ENCODE peak calls at places on chromosomes 3 and 15, in six cellular contexts. One of them, this sample, is unnamed.

GRCh38 chr15:40749151-40749630 is 5.9 kb downstream of the RMDN3 start:
- DNase-seq in IMR-90: no peak
- DNase-seq in trophoblast cell: no peak
- DNase-seq in H9: no peak
- DNase-seq in mesenchymal stem cell: no peak
- DNase-seq in H1: no peak
- DNase-seq in this sample: no peak

GRCh38 chr3:52435246-52436101 is 9.4 kb downstream of the SEMA3G start:
- DNase-seq in IMR-90: no peak
- DNase-seq in trophoblast cell: no peak
- DNase-seq in H9: peak; percentile 23
- DNase-seq in mesenchymal stem cell: no peak
- DNase-seq in H1: no peak
- DNase-seq in this sample: no peak

GRCh38 chr3:123076496-123077418 is 9.9 kb downstream of the PDIA5 start:
- DNase-seq in IMR-90: no peak
- DNase-seq in trophoblast cell: no peak
- DNase-seq in H9: no peak
- DNase-seq in mesenchymal stem cell: peak; percentile 18
- DNase-seq in H1: no peak
- DNase-seq in this sample: no peak

GRCh38 chr3:64220161-64220560 is 5.1 kb downstream of the PRICKLE2 start:
- DNase-seq in IMR-90: peak; percentile 63
- DNase-seq in trophoblast cell: no peak
- DNase-seq in H9: no peak
- DNase-seq in mesenchymal stem cell: peak; percentile 40
- DNase-seq in H1: no peak
- DNase-seq in this sample: no peak

GRCh38 chr3:65979152-65979551 is 59.6 kb downstream of the MAGI1 start:
- DNase-seq in IMR-90: peak; percentile 80
- DNase-seq in trophoblast cell: peak; percentile 27
- DNase-seq in H9: no peak
- DNase-seq in mesenchymal stem cell: peak; percentile 73
- DNase-seq in H1: no peak
- DNase-seq in this sample: no peak

GRCh38 chr3:15291589-15292541 is 40.5 kb downstream of the SH3BP5 start:
- DNase-seq in IMR-90: no peak
- DNase-seq in trophoblast cell: no peak
- DNase-seq in H9: no peak
- DNase-seq in mesenchymal stem cell: peak; percentile 42
- DNase-seq in H1: no peak
- DNase-seq in this sample: no peak

GRCh38 chr3:8632402-8633237 is 12.0 kb downstream of the SSUH2 start:
- DNase-seq in IMR-90: no peak
- DNase-seq in trophoblast cell: no peak
- DNase-seq in H9: no peak
- DNase-seq in mesenchymal stem cell: no peak
- DNase-seq in H1: no peak
- DNase-seq in this sample: no peak

GRCh38 chr15:76961277-76962010 is 29.9 kb downstream of the RCN2 start:
- DNase-seq in IMR-90: no peak
- DNase-seq in trophoblast cell: no peak
- DNase-seq in H9: no peak
- DNase-seq in mesenchymal stem cell: no peak
- DNase-seq in H1: no peak
- DNase-seq in this sample: no peak

GRCh38 chr15:64017591-64018163 is 28.6 kb downstream of the DAPK2 start:
- DNase-seq in IMR-90: no peak
- DNase-seq in trophoblast cell: no peak
- DNase-seq in H9: no peak
- DNase-seq in mesenchymal stem cell: no peak
- DNase-seq in H1: no peak
- DNase-seq in this sample: no peak

GRCh38 chr15:85414495-85414894 is 34.1 kb downstream of the AKAP13 start:
- DNase-seq in IMR-90: peak; percentile 39
- DNase-seq in trophoblast cell: peak; percentile 14
- DNase-seq in H9: no peak
- DNase-seq in mesenchymal stem cell: peak; percentile 38
- DNase-seq in H1: no peak
- DNase-seq in this sample: no peak

GRCh38 chr3:190117995-190118394 is 2.7 kb downstream of the P3H2 start:
- DNase-seq in IMR-90: peak; percentile 47
- DNase-seq in trophoblast cell: peak; percentile 33
- DNase-seq in H9: no peak
- DNase-seq in mesenchymal stem cell: no peak
- DNase-seq in H1: no peak
- DNase-seq in this sample: no peak

GRCh38 chr15:83305696-83306291 is 21.3 kb upstream of the BNC1 start:
- DNase-seq in IMR-90: peak; percentile 57
- DNase-seq in trophoblast cell: peak; percentile 67
- DNase-seq in H9: peak; percentile 40
- DNase-seq in mesenchymal stem cell: peak; percentile 45
- DNase-seq in H1: no peak
- DNase-seq in this sample: no peak

GRCh38 chr3:8307545-8308110 is 194.0 kb upstream of the LMCD1 start:
- DNase-seq in IMR-90: no peak
- DNase-seq in trophoblast cell: no peak
- DNase-seq in H9: no peak
- DNase-seq in mesenchymal stem cell: no peak
- DNase-seq in H1: no peak
- DNase-seq in this sample: no peak

GRCh38 chr3:195662-196061 is 901 bp upstream of the CHL1 start:
- DNase-seq in IMR-90: no peak
- DNase-seq in trophoblast cell: no peak
- DNase-seq in H9: no peak
- DNase-seq in mesenchymal stem cell: no peak
- DNase-seq in H1: no peak
- DNase-seq in this sample: no peak

GRCh38 chr3:73419179-73419803 is 205.4 kb downstream of the PDZRN3 start:
- DNase-seq in IMR-90: peak; percentile 89
- DNase-seq in trophoblast cell: peak; percentile 97
- DNase-seq in H9: no peak
- DNase-seq in mesenchymal stem cell: no peak
- DNase-seq in H1: no peak
- DNase-seq in this sample: no peak

GRCh38 chr15:27214032-27214431 is 243.1 kb downstream of the GABRG3 start:
- DNase-seq in IMR-90: no peak
- DNase-seq in trophoblast cell: no peak
- DNase-seq in H9: no peak
- DNase-seq in mesenchymal stem cell: no peak
- DNase-seq in H1: no peak
- DNase-seq in this sample: no peak

DNA sequence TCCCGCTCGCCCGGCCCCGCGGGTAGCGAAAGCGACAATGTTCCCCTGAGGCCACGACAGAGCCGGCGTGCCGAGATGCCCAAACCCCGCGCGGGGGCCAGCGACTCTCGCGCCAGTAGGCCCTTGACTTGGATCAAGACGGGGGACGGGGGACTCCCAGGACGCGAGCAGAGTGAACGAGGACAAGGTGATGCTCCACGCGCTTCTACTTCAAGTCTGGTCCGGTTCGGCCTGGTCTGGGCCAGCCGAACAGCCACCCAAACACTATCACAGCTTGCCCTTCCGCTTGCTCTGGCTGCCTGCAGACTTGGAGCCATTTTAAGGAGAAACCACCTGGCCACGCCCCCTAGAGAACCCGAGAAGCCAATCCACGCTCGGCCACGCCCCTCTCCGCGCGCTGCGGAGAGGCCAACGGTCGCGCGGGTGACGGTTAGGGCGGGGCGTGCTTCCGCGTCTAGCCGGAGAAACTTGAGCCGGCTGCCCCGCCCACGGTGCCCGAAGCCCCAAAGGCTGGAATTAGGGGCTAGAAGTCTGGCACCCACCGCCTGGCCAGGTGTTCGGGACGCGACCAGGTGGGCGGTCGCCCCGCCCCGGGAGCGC is 608 bp upstream of the NDUFAF3 start:
- DNase-seq in IMR-90: peak; percentile 95
- DNase-seq in trophoblast cell: peak; percentile 100
- DNase-seq in H9: peak; percentile 98
- DNase-seq in mesenchymal stem cell: peak; percentile 98
- DNase-seq in H1: peak; percentile 94
- DNase-seq in this sample: peak; percentile 98
- H3K23ac ChIP-seq in IMR-90: peak overlapping the region; percentile 74
- H3K23ac ChIP-seq in trophoblast cell: no peak overlapping the region
- H3K23ac ChIP-seq in H9: no peak overlapping the region
- H3K23ac ChIP-seq in mesenchymal stem cell: peak overlapping the region; percentile 29
- H3K23ac ChIP-seq in H1: no peak overlapping the region
- H3K23ac ChIP-seq in this sample: peak overlapping the region; percentile 99

DNA sequence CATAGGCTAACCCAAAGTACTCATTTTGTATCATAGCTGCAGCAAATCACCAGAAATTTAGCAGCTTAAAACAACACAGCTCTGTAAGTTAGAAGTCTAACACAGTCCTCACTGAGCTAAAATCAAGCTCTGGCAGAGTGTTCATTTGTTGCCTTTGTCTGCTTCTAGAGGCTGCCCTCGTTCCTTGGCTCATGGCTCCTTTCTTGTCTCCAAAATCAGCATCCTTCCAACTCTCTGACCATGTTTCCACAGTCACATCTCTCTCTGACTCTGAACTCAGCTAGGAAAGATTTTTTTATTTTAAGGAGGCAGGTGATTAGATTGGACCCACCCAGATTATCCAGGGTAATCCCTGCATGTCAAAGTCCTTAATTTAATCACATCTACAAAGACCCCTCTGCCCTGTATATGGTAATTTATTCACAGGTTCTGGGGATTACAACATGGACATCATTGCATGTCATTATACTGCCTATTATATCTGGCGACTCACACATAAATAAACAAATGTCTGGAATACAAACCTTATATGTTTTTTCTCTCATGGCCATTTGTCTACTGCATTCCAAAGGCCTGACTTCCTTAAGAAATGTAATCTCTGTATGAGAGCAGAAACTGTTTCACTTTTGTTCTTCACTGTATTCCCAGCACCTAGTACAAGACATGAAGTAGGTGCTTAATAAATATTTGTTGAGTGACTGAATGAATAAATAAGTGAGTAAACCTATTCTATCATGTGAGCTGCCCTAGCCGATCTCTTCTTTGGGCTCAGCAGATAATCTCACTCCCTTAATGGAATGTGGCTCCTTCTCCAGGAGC is 15.1 kb upstream of the UACA start:
- DNase-seq in IMR-90: peak; percentile 94
- DNase-seq in trophoblast cell: peak; percentile 48
- DNase-seq in H9: no peak
- DNase-seq in mesenchymal stem cell: peak; percentile 91
- DNase-seq in H1: no peak
- DNase-seq in this sample: no peak
- H4K91ac ChIP-seq in IMR-90: peak overlapping the region; percentile 90
- H4K91ac ChIP-seq in trophoblast cell: no peak overlapping the region
- H4K91ac ChIP-seq in H9: no peak overlapping the region
- H4K91ac ChIP-seq in mesenchymal stem cell: no peak overlapping the region
- H4K91ac ChIP-seq in H1: no peak overlapping the region
- H4K91ac ChIP-seq in this sample: no peak overlapping the region

DNA sequence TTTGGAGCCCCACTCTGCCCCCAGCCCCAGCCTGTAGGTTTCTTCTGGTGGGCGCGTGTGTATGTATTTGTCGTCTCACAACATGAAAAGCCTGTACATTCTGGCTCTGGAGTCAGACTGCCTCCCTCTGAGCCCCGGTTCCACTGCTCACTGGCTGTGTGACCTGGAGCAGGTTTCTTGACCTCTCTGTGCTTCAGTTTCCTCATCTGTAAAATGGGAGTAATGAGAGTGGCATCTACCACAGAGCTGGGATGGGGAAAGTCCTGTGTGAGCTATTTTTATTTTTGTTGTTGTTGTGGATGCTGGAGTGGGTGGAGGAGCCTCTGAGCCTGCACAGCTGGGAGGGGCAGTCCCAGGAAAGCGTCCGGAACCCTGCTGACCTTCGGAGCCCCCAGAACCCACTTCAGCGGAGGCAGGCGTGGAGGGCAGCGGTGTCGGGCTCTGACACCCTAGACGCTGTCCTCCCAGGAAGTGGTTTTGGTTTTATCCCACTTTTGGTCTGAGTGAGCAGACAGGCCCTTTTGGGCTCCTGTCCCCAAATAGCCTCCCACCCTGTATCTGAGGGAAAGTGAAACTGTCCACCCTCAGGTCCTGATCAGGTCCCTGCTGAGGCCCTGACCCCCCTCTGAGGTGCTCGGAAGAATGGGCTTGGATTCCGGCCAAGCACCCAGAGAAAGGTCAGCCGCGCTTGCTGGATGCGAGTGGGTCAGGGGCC is 103.5 kb downstream of the CHSY1 start:
- DNase-seq in IMR-90: no peak
- DNase-seq in trophoblast cell: no peak
- DNase-seq in H9: no peak
- DNase-seq in mesenchymal stem cell: no peak
- DNase-seq in H1: no peak
- DNase-seq in this sample: no peak
- H2BK120ac ChIP-seq in IMR-90: no peak overlapping the region
- H2BK120ac ChIP-seq in trophoblast cell: peak overlapping the region; percentile 89
- H2BK120ac ChIP-seq in H9: no peak overlapping the region
- H2BK120ac ChIP-seq in mesenchymal stem cell: peak overlapping the region; percentile 77
- H2BK120ac ChIP-seq in H1: no peak overlapping the region
- H2BK120ac ChIP-seq in this sample: no peak overlapping the region

GRCh38 chr3:179148446-179149238 is 485 bp downstream of the PIK3CA start:
- DNase-seq in IMR-90: peak; percentile 28
- DNase-seq in trophoblast cell: peak; percentile 65
- DNase-seq in H9: no peak
- DNase-seq in mesenchymal stem cell: peak; percentile 65
- DNase-seq in H1: no peak
- DNase-seq in this sample: peak; percentile 41

GRCh38 chr3:179147571-179148445 is at the start of gene PIK3CA:
- DNase-seq in IMR-90: peak; percentile 99
- DNase-seq in trophoblast cell: peak; percentile 97
- DNase-seq in H9: peak; percentile 97
- DNase-seq in mesenchymal stem cell: peak; percentile 100
- DNase-seq in H1: peak; percentile 87
- DNase-seq in this sample: peak; percentile 92

GRCh38 chr3:179149951-179150350 is 1.8 kb downstream of the PIK3CA start:
- DNase-seq in IMR-90: no peak
- DNase-seq in trophoblast cell: no peak
- DNase-seq in H9: no peak
- DNase-seq in mesenchymal stem cell: peak; percentile 24
- DNase-seq in H1: no peak
- DNase-seq in this sample: no peak

GRCh38 chr3:179151474-179151873 is 3.3 kb downstream of the PIK3CA start:
- DNase-seq in IMR-90: no peak
- DNase-seq in trophoblast cell: no peak
- DNase-seq in H9: no peak
- DNase-seq in mesenchymal stem cell: no peak
- DNase-seq in H1: no peak
- DNase-seq in this sample: no peak

DNA sequence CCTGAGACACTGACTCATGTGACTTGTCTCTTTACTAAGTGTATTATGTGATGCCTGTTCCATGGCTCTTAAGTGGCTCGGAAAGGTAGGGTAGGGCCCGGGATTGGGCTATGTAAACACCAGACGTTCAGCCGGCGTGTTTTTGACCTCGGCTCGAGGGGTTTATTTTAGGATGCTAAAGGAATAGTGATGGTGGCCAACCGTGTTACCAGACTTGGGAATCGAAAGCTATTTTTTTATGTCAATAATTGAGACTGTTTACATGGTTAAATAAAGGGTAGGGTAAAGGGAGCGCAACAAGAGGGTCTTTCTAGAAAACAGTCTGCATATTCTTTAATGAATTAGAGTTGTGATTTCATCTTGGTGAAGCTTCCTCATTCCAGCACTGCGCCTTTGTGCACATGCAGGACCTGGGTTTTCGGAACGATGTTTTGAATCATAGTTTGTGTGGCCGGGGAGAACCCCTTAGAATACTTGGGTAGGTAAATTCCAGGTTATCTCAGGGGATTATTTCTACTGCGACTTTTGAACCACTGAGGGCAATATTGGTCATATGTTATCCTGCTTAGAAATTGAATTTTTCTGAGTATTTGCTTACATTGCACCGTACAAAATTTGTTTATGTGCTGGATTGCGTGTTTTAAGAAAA is 1.2 kb downstream of the PIK3CA start:
- DNase-seq in IMR-90: peak; percentile 32
- DNase-seq in trophoblast cell: peak; percentile 47
- DNase-seq in H9: no peak
- DNase-seq in mesenchymal stem cell: peak; percentile 60
- DNase-seq in H1: no peak
- DNase-seq in this sample: peak; percentile 21
- H3K23ac ChIP-seq in IMR-90: peak overlapping the region; percentile 74
- H3K23ac ChIP-seq in trophoblast cell: no peak overlapping the region
- H3K23ac ChIP-seq in H9: no peak overlapping the region
- H3K23ac ChIP-seq in mesenchymal stem cell: no peak overlapping the region
- H3K23ac ChIP-seq in H1: no peak overlapping the region
- H3K23ac ChIP-seq in this sample: no peak overlapping the region